ENCODE peak calls at places on chromosomes 11 and 22, in four cellular contexts. Q is gastrocnemius medialis, L is mammary epithelial cell, C is foreskin keratinocyte. W is an unnamed sample.

GRCh38 chr11:110000045-110000502 is 93.1 kb upstream of the ZC3H12C start:
- DNase-seq in Q (no peak), L (peak; percentile 73), C (peak; percentile 72), W (no peak)

GRCh38 chr11:69343401-69344321 is 49.7 kb downstream of the MYEOV start:
- DNase-seq in Q (no peak), L (no peak), C (no peak), W (no peak)

GRCh38 chr11:65316311-65316978 is 1.8 kb downstream of the CDC42EP2 start:
- DNase-seq in Q (peak; percentile 33), L (peak; percentile 59), C (peak; percentile 74), W (peak; percentile 69)

GRCh38 chr11:128195057-128195751 is 392.2 kb downstream of the ETS1 start:
- DNase-seq in Q (no peak), L (no peak), C (no peak), W (no peak)

GRCh38 chr11:2837096-2837601 is 48.4 kb downstream of the CDKN1C start:
- DNase-seq in Q (peak; percentile 46), L (no peak), C (no peak), W (peak; percentile 82)

GRCh38 chr11:5625281-5625680 is 480 bp downstream of the TRIM34 start:
- DNase-seq in Q (no peak), L (no peak), C (no peak), W (no peak)

GRCh38 chr22:38758276-38758945 is 2.6 kb upstream of the SUN2 start:
- DNase-seq in Q (no peak), L (no peak), C (no peak), W (peak; percentile 47)

GRCh38 chr11:66336234-66337102 is at the start of gene RIN1:
- DNase-seq in Q (peak; percentile 42), L (peak; percentile 99), C (peak; percentile 90), W (peak; percentile 69)

GRCh38 chr11:84212467-84213390 is 926.6 kb upstream of the CCDC90B start:
- DNase-seq in Q (no peak), L (no peak), C (no peak), W (no peak)

GRCh38 chr22:24695958-24696511 is 78.5 kb downstream of the PIWIL3 start:
- DNase-seq in Q (no peak), L (no peak), C (no peak), W (no peak)

GRCh38 chr11:16809901-16810668 is 71.6 kb downstream of the C11orf58 start:
- DNase-seq in Q (no peak), L (peak; percentile 63), C (peak; percentile 60), W (no peak)

GRCh38 chr11:122180435-122180834 is 64.4 kb upstream of the BLID start:
- DNase-seq in Q (no peak), L (peak; percentile 95), C (peak; percentile 91), W (peak; percentile 24)

GRCh38 chr11:77547863-77548551 is 41.7 kb upstream of the AQP11 start:
- DNase-seq in Q (no peak), L (peak; percentile 47), C (peak; percentile 52), W (no peak)

GRCh38 chr11:60797846-60798630 is 12.9 kb downstream of the MS4A10 start:
- DNase-seq in Q (no peak), L (no peak), C (no peak), W (peak; percentile 26)

GRCh38 chr11:117900144-117900651 is 23.7 kb upstream of the FXYD6 start:
- DNase-seq in Q (no peak), L (no peak), C (no peak), W (no peak)

GRCh38 chr11:26992031-26992541 is 1.8 kb upstream of the FIBIN start:
- DNase-seq in Q (peak; percentile 7), L (peak; percentile 88), C (peak; percentile 80), W (no peak)

GRCh38 chr11:21185959-21186358 is 516.6 kb downstream of the NELL1 start:
- DNase-seq in Q (no peak), L (no peak), C (no peak), W (no peak)

GRCh38 chr22:45942344-45942743 is 34.6 kb downstream of the WNT7B start:
- DNase-seq in Q (no peak), L (no peak), C (no peak), W (no peak)

GRCh38 chr11:68036717-68037239 is 2.0 kb upstream of the TCIRG1 start:
- DNase-seq in Q (no peak), L (no peak), C (no peak), W (peak; percentile 84)

GRCh38 chr22:29129644-29130201 is 56.9 kb downstream of the KREMEN1 start:
- DNase-seq in Q (no peak), L (no peak), C (no peak), W (no peak)

GRCh38 chr11:117498791-117499190 is 171.1 kb downstream of the CEP164 start:
- DNase-seq in Q (no peak), L (no peak), C (no peak), W (no peak)

GRCh38 chr22:50341977-50342650 is 1.0 kb upstream of the PPP6R2 start:
- DNase-seq in Q (peak; percentile 74), L (peak; percentile 75), C (peak; percentile 75), W (peak; percentile 94)

GRCh38 chr11:69094111-69094914 is 45.6 kb downstream of the TPCN2 start:
- DNase-seq in Q (no peak), L (no peak), C (no peak), W (no peak)

GRCh38 chr11:66080055-66080817 is 10.2 kb downstream of the PACS1 start:
- DNase-seq in Q (peak; percentile 17), L (peak; percentile 66), C (peak; percentile 68), W (no peak)

GRCh38 chr22:45007946-45008852 is 1.6 kb downstream of the PHF21B start:
- DNase-seq in Q (no peak), L (peak; percentile 16), C (peak; percentile 28), W (no peak)

GRCh38 chr11:32893091-32893946 is 708 bp downstream of the QSER1 start:
- DNase-seq in Q (peak; percentile 7), L (peak; percentile 27), C (peak; percentile 31), W (peak; percentile 75)
- H3K27me3 ChIP-seq in Q (no peaks in the 10 kb centered on the region), L (no peaks in the 10 kb centered on the region), C (no peaks in the 10 kb centered on the region), W (no peaks in the 10 kb centered on the region)

GRCh38 chr22:36239401-36240171 is at the start of gene APOL2:
- DNase-seq in Q (peak; percentile 87), L (peak; percentile 89), C (peak; percentile 91), W (peak; percentile 86)

GRCh38 chr22:36239150-36239400 is 252 bp downstream of the APOL2 start:
- DNase-seq in Q (no peak), L (no peak), C (no peak), W (peak; percentile 18)

GRCh38 chr22:36236338-36237319 is 2.7 kb downstream of the APOL2 start:
- DNase-seq in Q (no peak), L (no peak), C (no peak), W (no peak)

GRCh38 chr22:36238348-36239149 is 778 bp downstream of the APOL2 start:
- DNase-seq in Q (no peak), L (no peak), C (no peak), W (no peak)

DNA sequence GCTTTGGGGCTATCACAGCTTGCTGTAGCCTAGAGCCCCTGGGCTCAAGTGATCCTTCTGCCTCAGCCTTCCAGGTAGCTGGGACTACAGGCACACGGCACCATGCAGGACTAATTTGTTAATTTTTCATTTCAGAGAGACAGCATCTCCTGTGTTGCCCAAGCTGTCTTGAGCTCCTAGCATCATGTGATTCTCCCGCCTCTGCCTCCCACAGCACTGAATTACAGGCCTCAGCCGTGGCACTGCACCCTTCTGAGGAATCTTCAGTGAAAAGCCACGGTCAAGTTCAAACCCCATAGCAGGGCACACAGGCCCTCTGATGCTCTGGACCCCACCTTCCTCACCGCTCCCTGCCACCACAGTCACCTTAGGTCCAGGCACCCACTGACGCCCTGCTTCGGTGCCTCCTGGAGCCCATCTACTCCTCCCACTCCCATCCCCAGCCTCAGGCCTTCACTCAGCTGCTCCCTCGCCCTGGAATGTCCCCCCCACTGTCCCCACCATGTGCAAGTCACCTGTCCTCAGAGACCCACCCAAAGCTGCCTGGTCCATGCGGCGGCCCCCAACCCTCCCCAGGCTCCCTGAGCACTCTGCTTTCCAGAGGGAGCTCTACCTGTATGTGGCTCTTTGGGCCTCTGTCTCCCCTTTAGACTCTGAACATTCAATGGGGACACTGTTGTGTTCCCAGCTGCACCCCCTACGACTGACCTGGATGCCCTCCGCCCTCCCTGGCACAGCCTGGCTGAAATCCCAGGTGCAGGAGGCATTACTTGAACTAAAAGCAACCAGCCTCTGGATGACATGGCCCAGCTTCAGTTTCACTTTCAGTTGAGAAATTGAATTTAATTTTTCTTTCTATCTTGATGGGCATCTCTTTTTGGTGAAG is 1.6 kb downstream of the APOL2 start:
- DNase-seq in Q (no peak), L (no peak), C (no peak), W (no peak)
- H3K27ac ChIP-seq in Q (peak overlapping the region; percentile 92), L (no peak overlapping the region), C (no peak overlapping the region), W (peak overlapping the region; percentile 86)

DNA sequence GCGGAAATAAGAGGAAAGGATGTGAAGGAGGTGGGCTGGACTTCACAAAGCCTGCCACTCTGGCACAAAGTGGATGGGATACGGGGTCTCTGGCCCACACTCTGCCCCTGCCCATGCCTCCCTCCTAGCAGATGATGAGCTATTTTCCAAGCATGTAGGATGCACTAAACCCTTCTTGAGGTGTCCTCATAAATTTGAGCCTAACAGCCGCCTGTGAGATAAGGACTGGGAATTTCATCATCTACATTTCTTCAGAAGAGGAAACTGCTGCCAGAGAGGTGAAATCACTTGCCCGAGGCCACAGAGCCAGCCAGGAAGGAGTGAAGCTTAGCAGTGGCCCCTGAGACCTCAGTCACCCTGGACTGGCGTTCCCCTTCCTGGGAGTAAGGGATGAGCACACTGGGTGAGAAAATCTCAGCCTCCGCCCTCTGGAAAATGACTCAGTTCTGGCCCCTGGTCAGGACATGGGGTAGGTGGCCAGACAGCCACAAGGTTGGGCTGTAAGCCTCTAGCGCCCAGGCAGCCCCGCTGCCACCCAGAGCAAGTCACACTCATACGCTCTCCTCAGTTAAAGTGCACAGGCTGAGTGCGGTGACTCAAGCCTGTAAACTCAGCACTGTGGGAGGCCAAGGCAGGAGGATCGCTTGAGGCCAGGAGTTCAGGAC is 27.9 kb downstream of the MB start:
- DNase-seq in Q (peak; percentile 86), L (peak; percentile 96), C (peak; percentile 97), W (peak; percentile 92)
- TF ChIP-seq CTCF in Q (peak; percentile 17), L (no peak), C (peak; percentile 18), W (no peak)

DNA sequence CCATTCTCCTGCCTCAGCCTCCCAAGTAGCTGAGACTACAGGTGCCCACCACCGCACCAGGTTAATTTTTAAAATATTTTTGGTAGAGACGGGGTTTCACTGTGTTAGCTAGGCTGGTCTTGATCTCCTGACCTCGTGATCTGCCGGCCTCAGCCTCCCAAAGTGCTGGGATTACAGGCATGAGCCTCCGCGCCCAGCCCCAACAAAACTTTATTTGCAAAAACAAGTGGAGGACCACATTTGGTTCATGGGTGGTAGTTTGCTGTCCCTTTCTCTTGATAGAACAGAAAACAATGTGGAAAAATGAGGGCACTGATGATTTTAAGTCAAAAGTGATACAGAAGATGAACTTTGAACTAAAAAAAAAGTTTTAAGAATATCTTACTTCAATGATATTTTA is 121.8 kb upstream of the SERPIND1 start:
- DNase-seq in Q (no peak), L (no peak), C (no peak), W (no peak)
- H3K27me3 ChIP-seq in Q (no peaks in the 10 kb centered on the region), L (no peaks in the 10 kb centered on the region), C (peaks cover 4% of the 10 kb centered on the region), W (no peaks in the 10 kb centered on the region)

DNA sequence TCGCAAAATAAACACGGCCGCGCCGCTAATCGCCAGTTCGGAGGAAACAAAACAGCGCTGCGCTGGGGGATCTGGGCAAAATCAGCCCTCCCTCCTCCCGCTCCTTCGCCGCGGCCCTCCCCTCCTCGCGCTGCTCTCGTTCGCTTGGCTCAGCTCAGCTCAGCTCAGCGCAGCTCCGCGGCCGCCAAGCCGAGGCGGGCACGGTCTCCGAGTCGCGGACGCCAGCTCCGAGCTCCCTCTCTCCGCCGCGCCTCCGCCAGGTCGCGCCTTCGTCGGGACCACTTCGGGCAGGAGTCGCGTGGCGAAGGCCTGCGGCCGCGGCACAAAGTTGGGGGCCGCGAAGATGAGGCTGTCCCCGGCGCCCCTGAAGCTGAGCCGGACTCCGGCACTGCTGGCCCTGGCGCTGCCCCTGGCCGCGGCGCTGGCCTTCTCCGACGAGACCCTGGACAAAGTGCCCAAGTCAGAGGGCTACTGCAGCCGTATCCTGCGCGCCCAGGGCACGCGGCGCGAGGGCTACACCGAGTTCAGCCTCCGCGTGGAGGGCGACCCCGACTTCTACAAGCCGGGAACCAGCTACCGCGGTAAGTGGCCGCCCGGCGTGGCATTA is at the start of gene SPON1:
- DNase-seq in Q (no peak), L (peak; percentile 27), C (no peak), W (no peak)
- H3K27ac ChIP-seq in Q (no peak within 1 kb of the TSS), L (no peak within 1 kb of the TSS), C (no peak within 1 kb of the TSS), W (no peak within 1 kb of the TSS)

GRCh38 chr11:79623375-79623774 is 182.5 kb upstream of the TENM4 start:
- DNase-seq in Q (no peak), L (no peak), C (no peak), W (no peak)
- TF ChIP-seq CTCF in Q (no peak), L (no peak), C (no peak), W (no peak)

W was measured in psoas muscle.